ENCODE peak calls at places on chromosomes 5 and 9, in seven cellular contexts. K is H1, Q is SJCRH30, L is coronary artery, U is fibroblast of pulmonary artery, W is left ventricle myocardium inferior, T is fibroblast of the aortic adventitia. S is an unnamed sample.

GRCh38 chr5:154778534-154778933 is 23.4 kb downstream of the LARP1 start:
- DNase-seq in K (no peak), Q (no peak), L (no peak), U (no peak), W (no peak), T (no peak), S (no peak)

GRCh38 chr9:12681620-12682019 is 11.6 kb upstream of the TYRP1 start:
- DNase-seq in K (no peak), Q (no peak), L (no peak), U (no peak), W (no peak), T (no peak), S (peak)

GRCh38 chr5:31733365-31733764 is 94.4 kb downstream of the PDZD2 start:
- DNase-seq in K (no peak), Q (no peak), L (no peak), U (no peak), W (no peak), T (no peak), S (no peak)

GRCh38 chr5:175383350-175383749 is 60.6 kb downstream of the DRD1 start:
- DNase-seq in K (no peak), Q (peak), L (no peak), U (no peak), W (no peak), T (no peak), S (peak)

GRCh38 chr5:159764283-159764927 is 151.9 kb upstream of the ADRA1B start:
- DNase-seq in K (no peak), Q (no peak), L (no peak), U (peak), W (no peak), T (peak), S (peak)

GRCh38 chr9:3578786-3579185 is 53.0 kb upstream of the RFX3 start:
- DNase-seq in K (no peak), Q (no peak), L (no peak), U (peak), W (no peak), T (peak), S (peak)

GRCh38 chr5:127229185-127229889 is 61.3 kb upstream of the MEGF10 start:
- DNase-seq in K (peak), Q (peak), L (no peak), U (peak), W (peak), T (peak), S (peak)

GRCh38 chr5:96794757-96795156 is 13.0 kb downstream of the ERAP1 start:
- DNase-seq in K (no peak), Q (no peak), L (no peak), U (no peak), W (no peak), T (no peak), S (no peak)

GRCh38 chr5:179486596-179487051 is 63.7 kb upstream of the RUFY1 start:
- DNase-seq in K (no peak), Q (no peak), L (no peak), U (peak), W (no peak), T (no peak), S (no peak)

GRCh38 chr5:153938131-153938842 is 100.4 kb downstream of the FAM114A2 start:
- DNase-seq in K (no peak), Q (no peak), L (no peak), U (no peak), W (no peak), T (no peak), S (no peak)

GRCh38 chr5:24566933-24567332 is 77.8 kb downstream of the CDH10 start:
- DNase-seq in K (no peak), Q (no peak), L (no peak), U (no peak), W (no peak), T (no peak), S (no peak)

GRCh38 chr5:159199780-159200179 is 9.6 kb downstream of the RNF145 start:
- DNase-seq in K (no peak), Q (no peak), L (no peak), U (no peak), W (no peak), T (no peak), S (no peak)

GRCh38 chr5:38601843-38602424 is 45.5 kb upstream of the LIFR start:
- DNase-seq in K (no peak), Q (no peak), L (no peak), U (peak), W (no peak), T (no peak), S (peak)

GRCh38 chr5:176733586-176734262 is 76.6 kb upstream of the UNC5A start:
- DNase-seq in K (no peak), Q (no peak), L (peak), U (no peak), W (no peak), T (no peak), S (no peak)

GRCh38 chr5:137252513-137252912 is 246.6 kb downstream of the SPOCK1 start:
- DNase-seq in K (no peak), Q (no peak), L (no peak), U (no peak), W (no peak), T (no peak), S (no peak)

GRCh38 chr5:81424728-81425127 is 30.8 kb upstream of the ACOT12 start:
- DNase-seq in K (no peak), Q (no peak), L (no peak), U (peak), W (no peak), T (peak), S (no peak)

GRCh38 chr5:108361771-108362170 is 20.1 kb downstream of the FBXL17 start:
- DNase-seq in K (no peak), Q (no peak), L (no peak), U (no peak), W (no peak), T (peak), S (peak)

GRCh38 chr5:159571501-159572244 is 241.4 kb upstream of the IL12B start:
- DNase-seq in K (no peak), Q (no peak), L (no peak), U (no peak), W (no peak), T (no peak), S (no peak)

GRCh38 chr5:60844429-60844890 is 391 bp upstream of the ELOVL7 start:
- DNase-seq in K (no peak), Q (no peak), L (no peak), U (peak), W (no peak), T (peak), S (no peak)
- H3K4me3 ChIP-seq in K (peak), Q (peak), L (peak), U (peak), W (peak), T (peak), S (peak)

DNA sequence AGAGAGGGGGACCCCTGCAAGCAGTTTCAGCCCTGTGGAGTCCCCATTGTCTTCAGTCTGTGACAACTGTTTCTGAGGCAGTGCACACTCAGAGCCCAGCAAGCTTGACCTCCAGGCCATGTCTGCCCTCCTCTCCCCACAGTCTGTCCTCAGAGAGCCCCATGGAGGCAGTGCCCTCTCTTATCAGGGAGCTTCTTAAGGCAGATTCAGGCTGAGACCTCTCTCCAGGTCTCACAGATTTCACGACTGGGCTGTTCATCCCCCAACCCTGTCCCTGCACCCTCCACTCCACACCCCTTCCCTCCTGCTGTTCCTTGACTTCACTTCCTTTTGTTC is 218.5 kb downstream of the MED10 start:
- DNase-seq in K (no peak), Q (no peak), L (no peak), U (no peak), W (no peak), T (no peak), S (no peak)
- H3K4me3 ChIP-seq in K (no peak), Q (no peak), L (no peak), U (no peak), W (no peak), T (no peak), S (no peak)

GRCh38 chr9:37501957-37502596 is 16.3 kb downstream of the POLR1E start:
- DNase-seq in K (no peak), Q (no peak), L (no peak), U (peak), W (no peak), T (no peak), S (no peak)
- H3K4me3 ChIP-seq in K (no peak), Q (no peak), L (no peak), U (no peak), W (no peak), T (no peak), S (no peak)

GRCh38 chr5:19866088-19866446 is 121.9 kb downstream of the CDH18 start:
- DNase-seq in K (no peak), Q (no peak), L (no peak), U (no peak), W (no peak), T (no peak), S (no peak)

GRCh38 chr5:19862711-19863110 is 125.3 kb downstream of the CDH18 start:
- DNase-seq in K (no peak), Q (no peak), L (no peak), U (no peak), W (no peak), T (no peak), S (no peak)

DNA sequence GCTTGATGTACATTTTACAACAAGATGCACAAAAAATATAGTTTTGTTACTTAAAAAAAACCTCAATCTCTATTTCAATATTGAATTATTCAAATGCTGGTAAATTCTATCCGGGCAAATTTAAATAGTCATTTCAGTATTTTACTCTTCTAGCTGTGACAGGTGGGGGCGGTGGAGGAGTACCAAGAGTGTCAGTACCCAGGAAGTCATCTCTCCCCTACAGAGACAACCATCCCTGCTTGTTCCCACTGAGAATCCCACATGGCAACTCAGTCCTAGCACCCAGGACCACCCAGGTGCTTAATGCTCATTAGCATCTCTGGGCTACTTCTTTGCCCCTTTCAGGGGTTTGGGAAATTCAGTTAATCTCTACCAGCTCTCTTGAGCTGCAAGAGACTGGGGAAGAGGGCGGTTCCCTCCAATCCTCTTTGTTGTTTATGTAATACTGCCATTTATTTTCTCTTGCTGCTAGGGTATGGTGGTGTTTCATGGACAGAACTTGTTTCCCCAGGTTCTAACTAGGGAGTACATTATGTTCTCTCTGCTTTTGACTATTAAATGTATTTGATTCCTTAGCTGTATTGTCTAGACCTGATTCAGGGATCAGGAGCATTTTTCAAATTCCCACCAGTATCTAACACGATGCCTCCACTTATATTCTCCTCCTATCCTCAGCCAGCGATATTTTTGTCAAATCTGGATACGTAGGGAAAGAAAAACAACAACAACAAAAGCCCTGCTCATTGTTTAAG is 122.5 kb downstream of the CDH18 start:
- DNase-seq in K (no peak), Q (no peak), L (no peak), U (no peak), W (no peak), T (no peak), S (no peak)
- H3K4me3 ChIP-seq in K (no peak), Q (no peak), L (no peak), U (no peak), W (no peak), T (no peak), S (no peak)

S was measured in astrocyte of the spinal cord.